ENCODE peak calls at places on chromosome 20, in seven cellular contexts. S, U, W, Y, O, X and K are unnamed samples.

GRCh38 chr20:38214871-38215788 is 45.4 kb downstream of the KIAA1755 start:
- DNase-seq in S (no peak), U (no peak), W (no peak), Y (no peak), O (no peak), X (no peak), K (no peak)

GRCh38 chr20:3262566-3262965 is 23.6 kb upstream of the SLC4A11 start:
- DNase-seq in S (no peak), U (no peak), W (no peak), Y (peak), O (no peak), X (peak), K (no peak)

GRCh38 chr20:31594558-31595379 is 10.3 kb upstream of the ID1 start:
- DNase-seq in S (no peak), U (peak), W (no peak), Y (peak), O (peak), X (no peak), K (no peak)

GRCh38 chr20:16729565-16730460 is at the start of gene SNRPB2:
- DNase-seq in S (peak), U (peak), W (peak), Y (peak), O (peak), X (peak), K (peak)

GRCh38 chr20:21682576-21682975 is 22.9 kb upstream of the PAX1 start:
- DNase-seq in S (no peak), U (peak), W (no peak), Y (no peak), O (no peak), X (no peak), K (no peak)

GRCh38 chr20:57390604-57391438 is at the start of gene RBM38:
- DNase-seq in S (peak), U (peak), W (peak), Y (no peak), O (peak), X (peak), K (peak)

GRCh38 chr20:24469116-24470030 is at the start of gene SYNDIG1:
- DNase-seq in S (no peak), U (no peak), W (peak), Y (peak), O (no peak), X (no peak), K (no peak)

GRCh38 chr20:57177636-57178280 is 88.7 kb downstream of the BMP7 start:
- DNase-seq in S (no peak), U (no peak), W (no peak), Y (no peak), O (no peak), X (no peak), K (no peak)

GRCh38 chr20:50844430-50845100 is 49.7 kb downstream of the BCAS4 start:
- DNase-seq in S (peak), U (no peak), W (peak), Y (peak), O (no peak), X (peak), K (peak)

GRCh38 chr20:48489656-48490055 is 338.1 kb downstream of the PREX1 start:
- DNase-seq in S (no peak), U (no peak), W (no peak), Y (no peak), O (no peak), X (no peak), K (no peak)

GRCh38 chr20:44271915-44272663 is 25.0 kb downstream of the GDAP1L1 start:
- DNase-seq in S (no peak), U (no peak), W (no peak), Y (no peak), O (no peak), X (no peak), K (no peak)